ENCODE peak calls at places on chromosome 2, in four cellular contexts. A, D, P and B are unnamed samples.

GRCh38 chr2:179344280-179344961 is 79.8 kb upstream of the SESTD1 start:
- DNase-seq in A (peak; percentile 15), D (no peak), P (no peak), B (no peak)

GRCh38 chr2:146837857-146838256 is 1007.0 kb upstream of the ACVR2A start:
- DNase-seq in A (peak; percentile 95), D (no peak), P (peak; percentile 92), B (no peak)

GRCh38 chr2:38033651-38034050 is 42.3 kb downstream of the CYP1B1 start:
- DNase-seq in A (no peak), D (no peak), P (no peak), B (no peak)

GRCh38 chr2:229852565-229852964 is 69.2 kb downstream of the TRIP12 start:
- DNase-seq in A (peak; percentile 26), D (no peak), P (no peak), B (no peak)

GRCh38 chr2:58448065-58448507 is 207.0 kb upstream of the FANCL start:
- DNase-seq in A (peak; percentile 84), D (peak; percentile 20), P (peak; percentile 35), B (peak; percentile 66)

GRCh38 chr2:75632091-75632704 is 14.4 kb upstream of the MRPL19 start:
- DNase-seq in A (no peak), D (no peak), P (no peak), B (no peak)

GRCh38 chr2:202452744-202453143 is 76.6 kb downstream of the BMPR2 start:
- DNase-seq in A (no peak), D (no peak), P (no peak), B (no peak)

GRCh38 chr2:203664029-203664755 is 42.2 kb upstream of the CD28 start:
- DNase-seq in A (no peak), D (no peak), P (peak; percentile 71), B (no peak)

GRCh38 chr2:108575132-108575966 is 41.1 kb downstream of the LIMS1 start:
- DNase-seq in A (peak; percentile 58), D (no peak), P (peak; percentile 44), B (no peak)

GRCh38 chr2:43806719-43807031 is 32.0 kb downstream of the ABCG5 start:
- DNase-seq in A (no peak), D (no peak), P (no peak), B (no peak)

GRCh38 chr2:76268928-76269327 is 558.2 kb upstream of the GCFC2 start:
- DNase-seq in A (peak; percentile 42), D (no peak), P (no peak), B (no peak)

GRCh38 chr2:30213326-30213725 is 18.0 kb upstream of the LBH start:
- DNase-seq in A (no peak), D (no peak), P (no peak), B (no peak)

GRCh38 chr2:208791257-208791656 is 384.7 kb downstream of the PTH2R start:
- DNase-seq in A (no peak), D (no peak), P (no peak), B (no peak)

GRCh38 chr2:22153974-22154373 is 1030.2 kb downstream of the TDRD15 start:
- DNase-seq in A (no peak), D (no peak), P (no peak), B (no peak)

GRCh38 chr2:9375857-9376428 is 47.4 kb downstream of the ITGB1BP1 start:
- DNase-seq in A (no peak), D (no peak), P (no peak), B (no peak)

GRCh38 chr2:79935771-79936657 is 368.5 kb downstream of the LRRTM1 start:
- DNase-seq in A (peak; percentile 58), D (peak; percentile 14), P (peak; percentile 23), B (no peak)

GRCh38 chr2:130963058-130963848 is 126.5 kb downstream of the ARHGEF4 start:
- DNase-seq in A (no peak), D (no peak), P (no peak), B (no peak)

GRCh38 chr2:37011126-37011525 is 44.8 kb upstream of the STRN start:
- DNase-seq in A (no peak), D (no peak), P (no peak), B (no peak)

GRCh38 chr2:45494275-45494977 is 116.6 kb downstream of the SRBD1 start:
- DNase-seq in A (peak; percentile 83), D (no peak), P (peak; percentile 33), B (peak; percentile 17)

GRCh38 chr2:66849128-66849527 is 414.2 kb downstream of the MEIS1 start:
- DNase-seq in A (no peak), D (peak; percentile 46), P (no peak), B (no peak)

GRCh38 chr2:227388537-227389011 is 825 bp upstream of the SCYGR1 start:
- DNase-seq in A (peak; percentile 95), D (no peak), P (peak; percentile 98), B (no peak)

GRCh38 chr2:55153564-55154315 is 78.4 kb downstream of the CLHC1 start:
- DNase-seq in A (no peak), D (no peak), P (peak; percentile 69), B (no peak)

GRCh38 chr2:49459314-49459993 is 305.1 kb upstream of the FSHR start:
- DNase-seq in A (no peak), D (no peak), P (no peak), B (no peak)

GRCh38 chr2:28300921-28301341 is 91.7 kb upstream of the FOSL2 start:
- DNase-seq in A (no peak), D (no peak), P (no peak), B (no peak)

GRCh38 chr2:40844353-40845277 is 392.7 kb upstream of the SLC8A1 start:
- DNase-seq in A (peak; percentile 92), D (no peak), P (peak; percentile 30), B (no peak)

GRCh38 chr2:55093381-55093780 is 43.1 kb upstream of the RTN4 start:
- DNase-seq in A (peak; percentile 71), D (no peak), P (peak; percentile 72), B (no peak)

GRCh38 chr2:225534697-225535096 is 135.2 kb downstream of the NYAP2 start:
- DNase-seq in A (peak; percentile 4), D (no peak), P (peak; percentile 39), B (no peak)